ENCODE peak calls at places on chromosomes 6 and 20, in four cellular contexts. U is dorsolateral prefrontal cortex, I is stomach, A is sciatic nerve. C is an unnamed sample.

GRCh38 chr20:13105864-13106457 is 97.2 kb downstream of the SPTLC3 start:
- DNase-seq in U (no peak), I (no peak), A (no peak), C (no peak)

GRCh38 chr6:13159295-13159694 is 169.0 kb downstream of the TBC1D7 start:
- DNase-seq in U (no peak), I (no peak), A (no peak), C (no peak)

GRCh38 chr20:58690851-58691250 is 1.7 kb upstream of the NPEPL1 start:
- DNase-seq in U (no peak), I (peak), A (no peak), C (no peak)

GRCh38 chr6:144138542-144138941 is 11.8 kb upstream of the STX11 start:
- DNase-seq in U (no peak), I (no peak), A (no peak), C (no peak)

GRCh38 chr6:48957781-48958180 is 505.3 kb downstream of the MMUT start:
- DNase-seq in U (no peak), I (no peak), A (no peak), C (no peak)

GRCh38 chr6:148530394-148530923 is 187.8 kb downstream of the SASH1 start:
- DNase-seq in U (no peak), I (no peak), A (no peak), C (no peak)

GRCh38 chr6:26025047-26025893 is 62.0 kb upstream of the HFE start:
- DNase-seq in U (no peak), I (no peak), A (no peak), C (no peak)

GRCh38 chr6:39918831-39919230 is 15.4 kb downstream of the MOCS1 start:
- DNase-seq in U (no peak), I (no peak), A (no peak), C (no peak)

GRCh38 chr20:62652051-62652893 is 10.0 kb downstream of the SLCO4A1 start:
- DNase-seq in U (peak), I (peak), A (peak), C (no peak)

GRCh38 chr20:57326667-57327455 is 2.7 kb upstream of the SPO11 start:
- DNase-seq in U (no peak), I (no peak), A (no peak), C (no peak)

GRCh38 chr6:31568537-31568961 is 3.5 kb upstream of the LTA start:
- DNase-seq in U (no peak), I (no peak), A (no peak), C (no peak)

GRCh38 chr6:2980465-2980855 is 9.1 kb upstream of the SERPINB6 start:
- DNase-seq in U (no peak), I (no peak), A (no peak), C (no peak)

GRCh38 chr6:116568111-116568510 is 3.2 kb upstream of the RWDD1 start:
- DNase-seq in U (no peak), I (no peak), A (no peak), C (no peak)

GRCh38 chr20:34055290-34055689 is 56.8 kb downstream of the EIF2S2 start:
- DNase-seq in U (no peak), I (no peak), A (no peak), C (no peak)

GRCh38 chr6:90151827-90152449 is 144.7 kb downstream of the BACH2 start:
- DNase-seq in U (no peak), I (no peak), A (no peak), C (no peak)

GRCh38 chr6:130885392-130886192 is 58.4 kb downstream of the SMLR1 start:
- DNase-seq in U (peak), I (peak), A (peak), C (no peak)

GRCh38 chr20:48040491-48040890 is 255.2 kb upstream of the SULF2 start:
- DNase-seq in U (no peak), I (no peak), A (no peak), C (no peak)

GRCh38 chr6:157669747-157670216 is 153.3 kb upstream of the SNX9 start:
- DNase-seq in U (peak), I (peak), A (peak), C (no peak)

GRCh38 chr6:16047435-16047834 is 81.5 kb upstream of the MYLIP start:
- DNase-seq in U (no peak), I (no peak), A (no peak), C (no peak)

GRCh38 chr6:130900913-130901312 is 73.7 kb downstream of the SMLR1 start:
- DNase-seq in U (no peak), I (no peak), A (no peak), C (no peak)

C was measured in chondrocyte.